ENCODE peak calls at places on chromosomes 1 and 21, in nine cellular contexts. C, I, J, O, R, B, P, X and M are unnamed samples.

GRCh38 chr1:222784916-222785315 is 29.9 kb upstream of the DISP1 start:
- DNase-seq in C (no peak), I (no peak), J (no peak), O (no peak), R (no peak), B (no peak), P (no peak), X (no peak), M (no peak)

GRCh38 chr1:234656981-234657651 is 47.1 kb upstream of the IRF2BP2 start:
- DNase-seq in C (no peak), I (no peak), J (no peak), O (no peak), R (peak; percentile 99), B (peak; percentile 92), P (no peak), X (no peak), M (peak; percentile 75)

GRCh38 chr1:26833432-26834405 is 7.2 kb downstream of the ZDHHC18 start:
- DNase-seq in C (peak; percentile 65), I (peak; percentile 74), J (peak; percentile 64), O (no peak), R (no peak), B (no peak), P (peak; percentile 88), X (peak; percentile 76), M (no peak)

GRCh38 chr1:92362970-92363369 is 64.1 kb downstream of the RPAP2 start:
- DNase-seq in C (no peak), I (no peak), J (no peak), O (no peak), R (no peak), B (no peak), P (no peak), X (no peak), M (no peak)

GRCh38 chr1:192303029-192303428 is 13.8 kb upstream of the RGS21 start:
- DNase-seq in C (no peak), I (no peak), J (no peak), O (no peak), R (no peak), B (no peak), P (no peak), X (no peak), M (no peak)

GRCh38 chr1:156485984-156486383 is 14.6 kb downstream of the MEF2D start:
- DNase-seq in C (no peak), I (no peak), J (no peak), O (no peak), R (no peak), B (no peak), P (no peak), X (no peak), M (no peak)

GRCh38 chr1:168230709-168231108 is 4.9 kb downstream of the SFT2D2 start:
- DNase-seq in C (no peak), I (no peak), J (no peak), O (no peak), R (no peak), B (no peak), P (no peak), X (no peak), M (no peak)

GRCh38 chr1:223747838-223748335 is 35.5 kb downstream of the CAPN2 start:
- DNase-seq in C (no peak), I (no peak), J (peak; percentile 74), O (peak; percentile 92), R (no peak), B (peak; percentile 72), P (no peak), X (no peak), M (no peak)

GRCh38 chr1:188715566-188715965 is 1762.1 kb downstream of the BRINP3 start:
- DNase-seq in C (peak; percentile 39), I (no peak), J (no peak), O (no peak), R (no peak), B (no peak), P (no peak), X (no peak), M (no peak)

GRCh38 chr1:215523906-215524305 is 43.2 kb upstream of the KCTD3 start:
- DNase-seq in C (no peak), I (no peak), J (no peak), O (peak; percentile 64), R (no peak), B (peak; percentile 60), P (no peak), X (no peak), M (no peak)

GRCh38 chr1:53599461-53599860 is 139.5 kb downstream of the GLIS1 start:
- DNase-seq in C (no peak), I (no peak), J (no peak), O (no peak), R (no peak), B (no peak), P (no peak), X (no peak), M (no peak)

GRCh38 chr1:235455806-235456205 is 48.4 kb downstream of the B3GALNT2 start:
- DNase-seq in C (no peak), I (no peak), J (no peak), O (no peak), R (no peak), B (peak; percentile 15), P (no peak), X (no peak), M (no peak)

GRCh38 chr21:43338951-43339350 is 88.0 kb downstream of the SIK1 start:
- DNase-seq in C (no peak), I (no peak), J (no peak), O (peak; percentile 68), R (no peak), B (no peak), P (no peak), X (no peak), M (no peak)

GRCh38 chr21:43340491-43341348 is 86.2 kb downstream of the SIK1 start:
- DNase-seq in C (no peak), I (no peak), J (peak; percentile 62), O (no peak), R (peak; percentile 95), B (peak; percentile 85), P (no peak), X (no peak), M (peak; percentile 69)

GRCh38 chr21:43337901-43338655 is 88.9 kb downstream of the SIK1 start:
- DNase-seq in C (no peak), I (no peak), J (no peak), O (no peak), R (no peak), B (no peak), P (no peak), X (no peak), M (no peak)

GRCh38 chr21:43341349-43342163 is 85.4 kb downstream of the SIK1 start:
- DNase-seq in C (no peak), I (no peak), J (no peak), O (no peak), R (peak; percentile 62), B (peak; percentile 59), P (no peak), X (no peak), M (no peak)

DNA sequence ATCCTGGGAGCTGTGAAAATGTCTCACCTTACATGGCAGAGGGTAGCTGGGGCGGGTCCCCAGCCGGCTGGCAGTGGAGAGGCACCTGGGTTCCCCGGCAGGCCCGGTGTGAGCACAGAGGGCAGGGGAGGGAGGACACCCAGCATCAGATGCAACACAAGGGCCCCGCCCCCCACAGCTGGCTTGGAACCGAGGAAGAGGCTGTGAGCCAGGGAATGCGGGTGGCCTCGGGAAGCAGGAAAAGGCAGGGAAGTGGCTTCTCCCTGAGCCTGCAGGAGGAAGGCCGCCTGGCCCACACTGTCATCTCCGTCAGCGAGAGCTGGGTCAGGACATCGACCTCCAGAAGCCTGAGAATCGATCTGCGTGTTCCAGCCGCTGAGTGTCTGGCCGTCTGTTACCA is 87.3 kb downstream of the SIK1 start:
- DNase-seq in C (no peak), I (no peak), J (no peak), O (peak; percentile 82), R (no peak), B (no peak), P (no peak), X (no peak), M (no peak)
- H3K27ac ChIP-seq in C (no peak overlapping the region), I (no peak overlapping the region), J (no peak overlapping the region), O (no peak overlapping the region), R (no peak overlapping the region), B (no peak overlapping the region), P (no peak overlapping the region), X (no peak overlapping the region), M (no peak overlapping the region)

DNA sequence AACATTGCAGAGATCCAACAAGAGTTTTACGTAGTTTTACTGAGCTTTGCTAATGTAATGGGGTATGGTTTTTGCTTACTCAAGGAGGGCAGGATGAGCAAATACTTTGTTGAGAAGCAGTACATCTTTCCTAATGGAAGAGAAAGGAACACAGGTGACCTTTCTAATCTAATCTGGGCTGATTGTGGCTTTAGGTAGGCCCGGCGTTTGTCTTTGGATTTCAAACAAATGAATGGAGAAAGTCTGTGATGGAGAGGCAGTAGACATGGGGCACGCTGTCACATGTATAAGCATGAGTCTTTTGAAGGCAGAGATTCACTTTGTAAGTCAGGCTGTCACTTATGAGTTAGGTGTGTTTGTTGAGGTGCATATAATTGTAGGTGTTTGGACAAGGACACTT is 1.7 kb downstream of the PLEKHM2 start:
- DNase-seq in C (no peak), I (no peak), J (no peak), O (no peak), R (no peak), B (peak; percentile 20), P (no peak), X (no peak), M (no peak)
- H3K4me3 ChIP-seq in C (peak overlapping the region; percentile 88), I (peak overlapping the region; percentile 94), J (peak overlapping the region; percentile 96), O (no peak overlapping the region), R (peak overlapping the region; percentile 75), B (peak overlapping the region; percentile 94), P (no peak overlapping the region), X (peak overlapping the region; percentile 87), M (peak overlapping the region; percentile 64)

DNA sequence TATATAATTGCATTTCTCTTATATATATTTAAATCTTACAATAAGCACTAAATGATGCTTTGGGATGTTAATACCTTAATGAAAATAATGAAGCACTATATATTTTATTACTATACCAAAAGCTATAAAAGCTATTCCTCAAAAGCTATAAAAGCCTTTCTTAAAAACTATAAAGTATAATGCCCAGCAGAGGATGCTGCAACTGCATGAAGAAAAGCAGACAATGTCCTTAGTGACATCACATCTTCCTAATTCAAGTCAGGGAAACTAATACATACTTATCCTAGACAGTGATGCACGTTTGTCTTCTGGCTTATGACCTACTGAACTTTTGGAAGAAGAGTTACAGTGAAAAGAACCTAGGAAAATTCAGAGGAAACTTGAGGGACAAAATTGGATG is 13.6 kb upstream of the C1orf185 start:
- DNase-seq in C (no peak), I (no peak), J (no peak), O (no peak), R (peak; percentile 11), B (peak; percentile 9), P (no peak), X (no peak), M (no peak)
- TF ChIP-seq CTCF in C (no peak), I (no peak), J (no peak), O (no peak), R (peak; percentile 33), B (peak; percentile 17), P (no peak), X (no peak), M (peak; percentile 23)

DNA sequence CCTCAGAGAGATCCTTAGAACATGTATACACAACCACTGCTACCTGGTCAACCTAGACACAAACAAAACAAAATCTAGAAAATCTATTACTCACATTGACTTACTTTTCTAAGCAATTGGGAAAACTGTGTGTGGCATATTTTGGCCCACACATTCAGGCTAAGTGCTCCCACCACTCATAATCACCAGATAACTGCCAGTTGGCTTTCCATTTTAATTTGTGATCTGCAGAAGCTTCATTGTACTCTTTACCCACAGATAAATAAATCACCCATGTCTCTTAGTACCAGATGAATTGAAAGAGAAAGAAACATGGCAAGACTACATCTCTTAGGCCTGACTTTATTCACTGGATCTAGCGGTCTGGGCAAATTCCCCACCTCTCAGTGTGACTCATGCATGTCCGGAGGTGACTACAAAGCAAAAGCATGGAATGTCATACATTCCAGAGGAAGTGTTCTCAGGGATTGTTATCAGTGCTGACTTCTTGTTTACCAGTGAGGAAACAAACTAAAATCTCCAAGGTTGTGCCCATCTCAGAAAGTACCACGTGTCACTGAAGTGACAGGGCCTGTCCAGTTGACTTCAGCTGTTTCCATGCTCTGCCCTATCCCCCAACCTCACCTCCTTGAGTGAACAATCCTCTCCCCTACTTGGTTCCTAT is 52.4 kb upstream of the BCL10 start:
- DNase-seq in C (no peak), I (peak; percentile 80), J (no peak), O (peak; percentile 87), R (peak; percentile 98), B (peak; percentile 89), P (no peak), X (no peak), M (peak; percentile 96)
- H3K27ac ChIP-seq in C (no peak overlapping the region), I (peak overlapping the region; percentile 84), J (peak overlapping the region; percentile 63), O (no peak overlapping the region), R (peak overlapping the region; percentile 99), B (peak overlapping the region; percentile 99), P (no peak overlapping the region), X (peak overlapping the region; percentile 81), M (peak overlapping the region; percentile 82)